ENCODE peak calls at places on chromosome 15, in seven cellular contexts. M is mesenchymal stem cell, G is GM23338, F is astrocyte, B is cardiac muscle cell, Y is heart left ventricle, S is stomach. Q is an unnamed sample.

GRCh38 chr15:58608129-58608590 is 141.3 kb downstream of the ADAM10 start:
- DNase-seq in M (peak; percentile 85), G (no peak), F (peak; percentile 81), B (no peak), Y (no peak), S (no peak), Q (no peak)

GRCh38 chr15:31511707-31512310 is 185.2 kb downstream of the KLF13 start:
- DNase-seq in M (no peak), G (peak; percentile 30), F (no peak), B (no peak), Y (no peak), S (no peak), Q (no peak)

GRCh38 chr15:94110476-94111130 is 120.8 kb upstream of the MCTP2 start:
- DNase-seq in M (peak; percentile 14), G (peak; percentile 26), F (no peak), B (no peak), Y (no peak), S (no peak), Q (no peak)

GRCh38 chr15:29268706-29269484 is 727 bp downstream of the NSMCE3 start:
- DNase-seq in M (peak; percentile 61), G (peak; percentile 66), F (peak; percentile 26), B (peak; percentile 10), Y (peak; percentile 28), S (no peak), Q (no peak)

GRCh38 chr15:38017721-38018120 is 83.3 kb downstream of the TMCO5A start:
- DNase-seq in M (no peak), G (no peak), F (no peak), B (no peak), Y (peak; percentile 28), S (no peak), Q (no peak)

GRCh38 chr15:39124155-39124924 is 456.5 kb upstream of the THBS1 start:
- DNase-seq in M (no peak), G (no peak), F (peak; percentile 81), B (no peak), Y (no peak), S (no peak), Q (no peak)

GRCh38 chr15:58409861-58410260 is 21.9 kb upstream of the LIPC start:
- DNase-seq in M (no peak), G (no peak), F (no peak), B (no peak), Y (no peak), S (no peak), Q (no peak)

GRCh38 chr15:84570164-84570692 is 30.6 kb upstream of the ZSCAN2 start:
- DNase-seq in M (peak; percentile 32), G (peak; percentile 48), F (peak; percentile 6), B (peak; percentile 41), Y (peak; percentile 67), S (peak; percentile 61), Q (peak; percentile 37)

GRCh38 chr15:85354432-85354831 is 26.0 kb upstream of the AKAP13 start:
- DNase-seq in M (peak; percentile 57), G (no peak), F (peak; percentile 93), B (no peak), Y (no peak), S (no peak), Q (peak; percentile 82)

GRCh38 chr15:48581221-48581620 is 64.3 kb downstream of the FBN1 start:
- DNase-seq in M (peak; percentile 78), G (no peak), F (no peak), B (no peak), Y (no peak), S (no peak), Q (no peak)

DNA sequence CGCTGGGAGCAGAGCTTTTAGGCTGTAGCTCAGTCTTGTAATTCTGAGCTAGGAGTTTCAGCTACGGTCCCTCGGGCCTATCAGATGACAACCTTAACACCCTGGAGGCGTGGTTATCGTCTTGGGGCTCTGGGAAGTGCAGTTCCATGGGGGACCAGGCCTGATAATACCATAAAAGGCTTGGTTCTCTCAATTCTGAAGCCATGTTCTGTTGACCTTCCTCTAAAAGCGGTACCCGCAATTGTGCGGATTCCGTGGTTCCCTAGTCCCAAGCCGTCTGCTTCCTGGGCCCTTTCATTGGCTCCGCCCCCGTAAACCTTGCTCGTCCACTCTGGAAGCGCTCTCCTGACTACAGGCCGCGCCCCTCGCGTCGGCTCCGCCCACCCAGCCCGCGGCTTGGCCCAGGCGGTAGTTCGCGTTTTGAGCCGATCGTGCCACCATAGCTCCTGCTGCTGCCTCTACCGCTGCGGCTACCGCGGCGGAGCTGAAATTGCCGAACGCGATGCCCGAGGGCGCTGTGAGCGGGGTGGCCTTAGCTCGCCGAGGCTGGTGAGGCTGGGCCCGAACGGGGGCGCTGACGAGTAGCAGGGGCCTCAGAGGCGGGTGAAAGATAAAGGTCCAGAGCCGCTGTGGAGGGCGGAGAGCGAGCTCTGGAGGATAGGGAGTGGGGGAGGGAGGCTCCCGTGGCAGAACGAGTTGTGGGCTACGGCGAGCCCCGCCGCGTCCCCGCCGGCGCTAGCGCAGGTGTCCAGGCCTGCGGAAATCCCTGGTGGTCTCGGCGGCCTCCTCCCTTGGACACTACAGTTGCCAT is at the start of gene MAPKBP1:
- DNase-seq in M (peak; percentile 99), G (peak; percentile 100), F (peak; percentile 95), B (peak; percentile 99), Y (peak; percentile 98), S (peak; percentile 98), Q (peak; percentile 98)
- H3K4me3 ChIP-seq in M (peak within 1 kb of the TSS; percentile 79), G (peak within 1 kb of the TSS; percentile 80), F (peak within 1 kb of the TSS; percentile 74), B (peak within 1 kb of the TSS; percentile 59), Y (peak within 1 kb of the TSS; percentile 78), S (peak within 1 kb of the TSS; percentile 81), Q (peak within 1 kb of the TSS; percentile 64)

GRCh38 chr15:56927816-56928215 is 9.4 kb downstream of the TCF12 start:
- DNase-seq in M (no peak), G (peak; percentile 66), F (no peak), B (peak; percentile 42), Y (no peak), S (no peak), Q (no peak)
- H3K36me3 ChIP-seq in M (peaks cover 28% of the 10 kb centered on the region), G (no peaks in the 10 kb centered on the region), F (peaks cover 13% of the 10 kb centered on the region), B (peaks cover 7% of the 10 kb centered on the region), Y (no peaks in the 10 kb centered on the region), S (no peaks in the 10 kb centered on the region), Q (peaks cover 53% of the 10 kb centered on the region)

DNA sequence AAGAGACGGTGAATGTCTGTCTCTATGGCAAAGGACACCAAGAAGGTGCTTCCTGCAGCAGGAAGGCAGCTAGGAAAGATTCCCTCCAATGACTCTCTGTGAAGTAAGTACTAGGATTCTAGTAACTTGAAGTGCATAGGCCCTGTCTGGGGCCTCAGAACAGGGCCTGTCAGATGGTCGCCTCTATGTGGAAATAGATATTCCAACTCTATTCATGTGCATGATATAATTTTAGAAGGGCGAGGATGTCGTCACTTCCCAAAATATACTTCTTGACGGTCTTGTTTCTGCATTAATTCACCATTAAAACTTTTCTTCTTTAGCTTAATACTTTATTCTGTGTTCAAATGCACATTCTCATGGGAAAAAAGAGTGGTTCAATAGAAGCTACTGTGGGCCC is 167.0 kb downstream of the TLE3 start:
- DNase-seq in M (no peak), G (no peak), F (no peak), B (no peak), Y (no peak), S (no peak), Q (no peak)
- H3K27ac ChIP-seq in M (no peak overlapping the region), G (no peak overlapping the region), F (no peak overlapping the region), B (no peak overlapping the region), Y (no peak overlapping the region), S (no peak overlapping the region), Q (no peak overlapping the region)

DNA sequence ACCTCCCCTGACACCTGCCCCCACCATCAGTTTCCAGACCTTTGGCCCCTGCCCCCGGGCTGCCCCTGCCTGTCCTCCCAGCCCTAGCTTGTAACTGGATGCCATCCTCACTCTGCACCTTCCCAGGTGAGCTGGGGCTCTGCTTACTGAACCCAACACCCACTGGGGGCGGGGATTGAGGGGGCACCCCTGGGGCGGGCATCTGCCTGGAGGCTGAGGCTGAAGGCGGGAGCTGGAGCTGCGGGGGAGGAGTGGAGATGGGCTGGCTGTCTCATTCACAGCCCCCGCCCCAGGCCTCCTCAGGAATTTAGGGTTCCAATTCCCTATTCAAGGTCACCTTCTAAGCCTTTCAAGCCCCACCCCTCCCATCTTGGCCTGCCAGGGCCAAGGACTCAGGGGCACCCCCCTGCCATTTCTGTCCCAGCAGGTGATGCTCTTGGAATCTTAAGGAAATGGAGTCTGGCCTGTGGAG is 17.7 kb downstream of the PIF1 start:
- DNase-seq in M (no peak), G (peak; percentile 100), F (no peak), B (no peak), Y (no peak), S (no peak), Q (no peak)
- H3K4me3 ChIP-seq in M (no peak overlapping the region), G (peak overlapping the region; percentile 46), F (no peak overlapping the region), B (no peak overlapping the region), Y (no peak overlapping the region), S (peak overlapping the region; percentile 11), Q (no peak overlapping the region)

GRCh38 chr15:78716651-78717050 is 75.6 kb upstream of the CHRNB4 start:
- DNase-seq in M (no peak), G (no peak), F (peak; percentile 47), B (no peak), Y (no peak), S (no peak), Q (no peak)
- H3K36me3 ChIP-seq in M (no peaks in the 10 kb centered on the region), G (no peaks in the 10 kb centered on the region), F (no peaks in the 10 kb centered on the region), B (no peaks in the 10 kb centered on the region), Y (no peaks in the 10 kb centered on the region), S (no peaks in the 10 kb centered on the region), Q (no peaks in the 10 kb centered on the region)

GRCh38 chr15:99966815-99967214 is 233.6 kb upstream of the LYSMD4 start:
- DNase-seq in M (no peak), G (no peak), F (no peak), B (no peak), Y (no peak), S (no peak), Q (no peak)
- H3K27ac ChIP-seq in M (no peak overlapping the region), G (no peak overlapping the region), F (no peak overlapping the region), B (no peak overlapping the region), Y (no peak overlapping the region), S (no peak overlapping the region), Q (no peak overlapping the region)

GRCh38 chr15:65981837-65982696 is 112.8 kb downstream of the RAB11A start:
- DNase-seq in M (no peak), G (peak; percentile 91), F (no peak), B (peak; percentile 65), Y (no peak), S (peak; percentile 64), Q (no peak)

GRCh38 chr15:65982941-65983340 is 113.7 kb downstream of the RAB11A start:
- DNase-seq in M (no peak), G (no peak), F (no peak), B (no peak), Y (no peak), S (no peak), Q (no peak)

GRCh38 chr15:65979316-65979715 is 110.0 kb downstream of the RAB11A start:
- DNase-seq in M (no peak), G (no peak), F (no peak), B (no peak), Y (peak; percentile 28), S (no peak), Q (no peak)

GRCh38 chr15:65980824-65981456 is 111.6 kb downstream of the RAB11A start:
- DNase-seq in M (peak; percentile 67), G (peak; percentile 96), F (peak; percentile 70), B (peak; percentile 74), Y (peak; percentile 28), S (peak; percentile 81), Q (peak; percentile 63)

DNA sequence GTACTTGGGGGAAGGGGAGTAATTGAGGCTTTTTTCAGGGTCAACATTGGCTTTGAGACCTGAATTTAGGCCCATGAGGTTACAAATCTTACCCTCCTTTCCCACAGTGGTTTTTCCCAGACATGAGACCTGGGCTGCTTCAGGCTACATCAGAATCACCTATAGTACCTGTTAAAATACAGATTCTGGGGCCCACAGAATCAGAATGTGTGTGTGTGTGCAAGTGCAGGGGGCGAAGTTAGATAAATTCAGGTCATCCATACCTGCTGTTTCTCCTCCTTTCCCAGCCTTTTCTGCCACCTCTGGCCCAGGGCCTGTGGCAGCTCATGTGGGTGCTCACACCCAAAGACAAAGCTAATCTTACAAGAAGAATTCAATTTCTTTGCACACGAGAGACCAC is 110.5 kb downstream of the RAB11A start:
- DNase-seq in M (no peak), G (no peak), F (no peak), B (no peak), Y (no peak), S (no peak), Q (no peak)
- H3K4me3 ChIP-seq in M (no peak overlapping the region), G (no peak overlapping the region), F (no peak overlapping the region), B (no peak overlapping the region), Y (no peak overlapping the region), S (no peak overlapping the region), Q (no peak overlapping the region)